ENCODE peak calls at places on chromosome 21, in four cellular contexts. One of them, this sample, is unnamed.

GRCh38 chr21:42097274-42097673 is 26.2 kb downstream of the UMODL1 start:
- DNase-seq in pancreas: no peak
- DNase-seq in hepatocyte: no peak
- DNase-seq in AG04450: no peak
- DNase-seq in this sample: no peak

GRCh38 chr21:42093991-42094417 is 22.9 kb downstream of the UMODL1 start:
- DNase-seq in pancreas: no peak
- DNase-seq in hepatocyte: peak
- DNase-seq in AG04450: peak
- DNase-seq in this sample: peak

GRCh38 chr21:27802816-27803475 is 836.1 kb upstream of the ADAMTS5 start:
- DNase-seq in pancreas: no peak
- DNase-seq in hepatocyte: peak
- DNase-seq in AG04450: no peak
- DNase-seq in this sample: peak

GRCh38 chr21:45080639-45081414 is 6.4 kb downstream of the ADARB1 start:
- DNase-seq in pancreas: no peak
- DNase-seq in hepatocyte: peak
- DNase-seq in AG04450: peak
- DNase-seq in this sample: no peak

GRCh38 chr21:21997390-21998333 is 999.5 kb downstream of the NCAM2 start:
- DNase-seq in pancreas: no peak
- DNase-seq in hepatocyte: peak
- DNase-seq in AG04450: no peak
- DNase-seq in this sample: no peak

GRCh38 chr21:45295576-45296365 is 8.1 kb upstream of the POFUT2 start:
- DNase-seq in pancreas: no peak
- DNase-seq in hepatocyte: peak
- DNase-seq in AG04450: no peak
- DNase-seq in this sample: no peak

GRCh38 chr21:17900281-17900989 is 81.3 kb upstream of the C21orf91 start:
- DNase-seq in pancreas: no peak
- DNase-seq in hepatocyte: no peak
- DNase-seq in AG04450: no peak
- DNase-seq in this sample: no peak

GRCh38 chr21:41634858-41635257 is 126.9 kb upstream of the TMPRSS2 start:
- DNase-seq in pancreas: no peak
- DNase-seq in hepatocyte: no peak
- DNase-seq in AG04450: no peak
- DNase-seq in this sample: no peak

GRCh38 chr21:39647476-39647875 is 34.7 kb downstream of the B3GALT5 start:
- DNase-seq in pancreas: peak
- DNase-seq in hepatocyte: no peak
- DNase-seq in AG04450: peak
- DNase-seq in this sample: no peak

GRCh38 chr21:45536301-45537081 is 5.7 kb downstream of the SLC19A1 start:
- DNase-seq in pancreas: peak
- DNase-seq in hepatocyte: no peak
- DNase-seq in AG04450: no peak
- DNase-seq in this sample: no peak

DNA sequence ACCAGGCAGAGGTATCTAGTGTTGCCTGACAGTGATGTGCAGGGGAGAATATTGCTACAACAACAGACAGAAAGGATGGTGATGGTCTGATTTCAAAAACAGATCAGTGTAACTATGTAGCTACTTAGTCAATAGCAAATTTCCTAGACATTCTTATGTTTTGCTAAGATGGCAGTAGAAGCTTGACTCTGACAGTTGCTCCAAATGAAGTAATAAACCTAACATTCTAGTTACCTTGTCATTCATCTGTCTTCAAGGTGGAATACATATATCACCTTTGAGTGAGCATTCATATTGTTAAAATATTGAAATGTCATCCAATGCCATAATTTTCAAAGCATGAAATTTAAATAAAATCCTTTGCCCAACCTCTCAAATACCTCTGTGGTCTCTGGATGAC is 617.4 kb downstream of the USP25 start:
- DNase-seq in pancreas: no peak
- DNase-seq in hepatocyte: no peak
- DNase-seq in AG04450: no peak
- DNase-seq in this sample: no peak
- TF ChIP-seq CTCF in pancreas: no peak
- TF ChIP-seq CTCF in hepatocyte: no peak
- TF ChIP-seq CTCF in AG04450: no peak
- TF ChIP-seq CTCF in this sample: no peak

DNA sequence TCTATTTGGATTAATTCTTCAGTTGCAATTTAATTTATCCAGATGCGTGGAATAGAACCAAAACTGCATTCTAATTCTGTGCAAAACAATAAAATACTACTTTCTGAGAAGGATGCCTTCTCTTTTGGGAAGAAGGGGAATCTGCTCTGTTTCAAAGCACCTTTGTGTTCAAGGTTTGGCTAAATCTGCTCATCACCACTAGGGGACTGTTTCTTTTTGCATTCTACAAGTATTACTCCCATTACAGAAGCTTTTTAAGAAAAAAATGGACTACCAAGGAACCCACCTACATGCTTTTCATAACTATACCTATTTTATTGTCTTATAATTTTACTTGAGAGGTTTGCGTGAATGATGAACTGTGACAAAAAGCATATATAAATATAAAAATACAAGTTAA is 18.2 kb downstream of the MRPS6 start:
- DNase-seq in pancreas: no peak
- DNase-seq in hepatocyte: no peak
- DNase-seq in AG04450: no peak
- DNase-seq in this sample: no peak
- TF ChIP-seq CTCF in pancreas: no peak
- TF ChIP-seq CTCF in hepatocyte: peak
- TF ChIP-seq CTCF in AG04450: peak
- TF ChIP-seq CTCF in this sample: peak

DNA sequence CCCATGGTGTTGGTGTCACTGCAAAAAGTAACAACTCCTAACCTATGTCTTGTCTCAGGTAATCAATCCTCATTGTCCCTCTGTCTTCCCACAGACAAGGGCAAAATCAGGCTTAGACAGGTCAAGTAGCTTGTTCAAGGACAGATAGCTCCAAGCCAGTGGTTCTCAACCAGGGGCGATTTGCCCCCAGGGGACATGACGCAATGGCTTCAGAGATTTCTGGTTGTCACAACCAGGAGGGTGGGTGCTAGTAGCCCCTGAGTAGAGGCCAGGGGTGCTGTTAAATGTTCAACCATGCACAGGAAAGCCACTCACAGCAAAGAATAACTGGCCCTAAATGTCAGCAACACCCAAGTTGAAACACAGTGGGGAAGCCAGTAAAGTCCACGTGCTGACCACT is 178.9 kb downstream of the RUNX1 start:
- DNase-seq in pancreas: no peak
- DNase-seq in hepatocyte: no peak
- DNase-seq in AG04450: no peak
- DNase-seq in this sample: no peak
- TF ChIP-seq CTCF in pancreas: no peak
- TF ChIP-seq CTCF in hepatocyte: no peak
- TF ChIP-seq CTCF in AG04450: no peak
- TF ChIP-seq CTCF in this sample: no peak

DNA sequence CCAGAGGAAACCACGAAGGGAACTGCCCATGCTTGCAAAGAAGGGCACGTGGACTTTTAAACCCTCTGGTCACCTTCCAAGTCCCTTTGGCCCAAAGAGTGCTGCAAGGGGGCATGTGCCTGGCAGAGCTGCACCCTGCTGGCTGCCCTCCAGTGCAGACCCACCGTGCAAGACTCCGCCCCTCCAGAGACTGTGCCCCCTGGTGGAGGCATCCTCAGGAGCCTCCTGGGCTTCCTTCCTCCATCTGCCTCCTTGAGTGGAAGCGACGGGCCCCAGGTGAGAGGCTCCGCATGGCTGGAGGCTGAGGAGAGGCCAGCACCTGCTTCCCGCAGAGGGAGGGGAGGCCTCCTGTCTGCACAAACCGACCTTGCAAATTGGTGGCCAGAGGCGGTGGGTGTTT is 100.7 kb downstream of the CRYAA start:
- DNase-seq in pancreas: no peak
- DNase-seq in hepatocyte: no peak
- DNase-seq in AG04450: no peak
- DNase-seq in this sample: no peak
- TF ChIP-seq CTCF in pancreas: no peak
- TF ChIP-seq CTCF in hepatocyte: no peak
- TF ChIP-seq CTCF in AG04450: peak
- TF ChIP-seq CTCF in this sample: no peak

GRCh38 chr21:43717166-43717853 is 1.6 kb upstream of the PDXK start:
- DNase-seq in pancreas: no peak
- DNase-seq in hepatocyte: no peak
- DNase-seq in AG04450: no peak
- DNase-seq in this sample: no peak

GRCh38 chr21:43717967-43718871 is 710 bp upstream of the PDXK start:
- DNase-seq in pancreas: peak
- DNase-seq in hepatocyte: no peak
- DNase-seq in AG04450: no peak
- DNase-seq in this sample: no peak

GRCh38 chr21:43720539-43721224 is 1.8 kb downstream of the PDXK start:
- DNase-seq in pancreas: no peak
- DNase-seq in hepatocyte: peak
- DNase-seq in AG04450: no peak
- DNase-seq in this sample: no peak

GRCh38 chr21:43719748-43720538 is 1.0 kb downstream of the PDXK start:
- DNase-seq in pancreas: no peak
- DNase-seq in hepatocyte: no peak
- DNase-seq in AG04450: no peak
- DNase-seq in this sample: no peak

GRCh38 chr21:43718872-43719747 is at the start of gene PDXK:
- DNase-seq in pancreas: peak
- DNase-seq in hepatocyte: peak
- DNase-seq in AG04450: no peak
- DNase-seq in this sample: peak
- TF ChIP-seq CTCF in pancreas: no peak
- TF ChIP-seq CTCF in hepatocyte: peak
- TF ChIP-seq CTCF in AG04450: no peak
- TF ChIP-seq CTCF in this sample: peak